ENCODE peak calls at places on chromosomes 7 and 10, in seven cellular contexts. J, R, U, F, K, S and N are unnamed samples.

GRCh38 chr10:6342091-6342490 is 139.4 kb downstream of the PFKFB3 start:
- DNase-seq in J (no peak), R (no peak), U (no peak), F (no peak), K (no peak), S (no peak), N (no peak)

GRCh38 chr7:82723411-82723810 is 279.8 kb upstream of the CACNA2D1 start:
- DNase-seq in J (no peak), R (no peak), U (no peak), F (no peak), K (no peak), S (no peak), N (no peak)

GRCh38 chr10:102313221-102313896 is 68.0 kb downstream of the GBF1 start:
- DNase-seq in J (no peak), R (no peak), U (no peak), F (no peak), K (no peak), S (no peak), N (no peak)

GRCh38 chr10:69911571-69912528 is 110.1 kb downstream of the COL13A1 start:
- DNase-seq in J (no peak), R (peak), U (no peak), F (no peak), K (no peak), S (no peak), N (no peak)

GRCh38 chr7:146116452-146117219 is at the start of gene CNTNAP2:
- DNase-seq in J (no peak), R (no peak), U (peak), F (no peak), K (peak), S (no peak), N (no peak)

GRCh38 chr10:4352566-4352961 is 473.4 kb upstream of the AKR1E2 start:
- DNase-seq in J (no peak), R (peak), U (peak), F (no peak), K (no peak), S (no peak), N (no peak)

GRCh38 chr10:33040436-33040835 is 82.4 kb upstream of the ITGB1 start:
- DNase-seq in J (no peak), R (no peak), U (no peak), F (no peak), K (peak), S (no peak), N (no peak)

GRCh38 chr10:71266147-71266917 is 52.7 kb upstream of the SLC29A3 start:
- DNase-seq in J (no peak), R (no peak), U (peak), F (peak), K (peak), S (no peak), N (no peak)

GRCh38 chr7:42227931-42228591 is 8.9 kb downstream of the GLI3 start:
- DNase-seq in J (no peak), R (no peak), U (no peak), F (no peak), K (no peak), S (no peak), N (no peak)

GRCh38 chr10:34940436-34940835 is 125.3 kb upstream of the PARD3 start:
- DNase-seq in J (no peak), R (no peak), U (no peak), F (no peak), K (no peak), S (no peak), N (no peak)

GRCh38 chr10:31456463-31456862 is 137.4 kb downstream of the ZEB1 start:
- DNase-seq in J (no peak), R (no peak), U (no peak), F (no peak), K (no peak), S (no peak), N (no peak)

GRCh38 chr7:56537952-56538351 is 421.7 kb upstream of the NUPR2 start:
- DNase-seq in J (no peak), R (no peak), U (no peak), F (no peak), K (peak), S (no peak), N (no peak)

GRCh38 chr7:25553005-25553404 is 324.7 kb upstream of the NPVF start:
- DNase-seq in J (no peak), R (no peak), U (no peak), F (no peak), K (no peak), S (no peak), N (no peak)

GRCh38 chr7:96188623-96188991 is 133.3 kb downstream of the SLC25A13 start:
- DNase-seq in J (no peak), R (no peak), U (no peak), F (no peak), K (no peak), S (no peak), N (no peak)

DNA sequence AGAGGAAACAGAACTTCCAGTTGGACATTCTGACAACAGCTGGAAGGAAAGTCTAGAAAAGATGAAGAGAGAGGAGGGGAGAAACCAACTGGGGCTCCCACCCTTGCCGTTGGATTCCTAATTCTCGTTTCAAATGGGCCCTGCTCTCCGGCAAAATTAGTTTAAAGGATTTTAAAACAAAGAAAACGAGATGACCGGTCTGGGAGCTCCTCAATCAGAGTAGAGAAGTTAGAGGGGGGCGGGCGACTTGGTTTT is 1.5 kb upstream of the EN2 start:
- DNase-seq in J (no peak), R (no peak), U (no peak), F (no peak), K (peak), S (no peak), N (no peak)
- H3K4me3 ChIP-seq in J (no peak), R (peak), U (peak), F (no peak), K (peak), S (no peak), N (no peak)

GRCh38 chr10:11146402-11147171 is 128.9 kb downstream of the CELF2 start:
- DNase-seq in J (no peak), R (no peak), U (no peak), F (no peak), K (peak), S (no peak), N (no peak)
- H3K4me3 ChIP-seq in J (peak), R (no peak), U (no peak), F (no peak), K (no peak), S (no peak), N (no peak)

DNA sequence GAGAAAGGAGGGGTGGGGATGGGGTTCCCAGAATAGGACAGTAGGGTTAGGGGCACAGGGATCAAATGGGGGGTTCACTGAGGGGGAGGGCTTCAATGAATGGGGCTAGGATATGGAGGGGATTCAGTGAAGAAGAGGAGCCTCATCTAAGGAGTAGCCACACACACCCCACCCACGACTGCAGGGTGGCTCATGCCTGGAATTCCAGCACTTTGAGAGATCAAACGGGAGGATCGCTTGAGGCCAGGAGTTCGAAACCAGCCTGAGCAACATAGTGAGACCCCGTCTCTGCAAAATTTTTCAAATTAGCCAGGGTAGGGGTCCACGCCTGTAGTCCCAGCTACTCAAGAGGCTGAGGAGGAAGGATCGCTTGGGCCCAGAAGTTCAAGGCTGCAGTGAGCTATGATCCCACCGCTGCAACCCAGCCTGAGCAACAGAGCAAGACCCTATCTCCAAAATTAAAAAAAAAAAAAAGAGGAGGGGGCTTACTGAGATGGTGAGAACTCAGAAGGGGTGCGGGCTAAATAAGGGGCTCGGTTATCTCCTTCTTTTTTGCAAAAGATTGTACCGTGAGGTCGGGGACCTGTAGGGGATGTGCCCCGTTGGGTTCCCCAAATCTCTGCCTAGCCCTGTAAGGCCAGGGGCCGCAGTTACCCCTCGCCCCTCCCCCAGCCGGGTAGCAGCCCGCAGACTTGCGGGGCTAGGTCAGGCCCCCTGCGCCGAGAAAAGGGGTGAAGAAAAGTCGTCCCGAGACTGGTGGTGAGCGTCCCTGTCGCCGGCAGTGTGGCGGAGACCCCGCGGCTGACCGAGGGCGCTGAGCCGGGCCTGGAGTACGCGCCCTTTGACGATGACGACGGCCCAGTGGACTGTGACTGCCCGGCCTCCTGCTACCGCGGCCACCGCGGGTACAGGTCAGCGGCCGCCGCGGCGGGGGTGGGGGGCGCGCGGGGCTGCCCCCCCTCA is 43.1 kb upstream of the HSPB1 start:
- DNase-seq in J (no peak), R (no peak), U (no peak), F (no peak), K (peak), S (no peak), N (no peak)
- H3K4me3 ChIP-seq in J (no peak), R (peak), U (no peak), F (no peak), K (peak), S (no peak), N (no peak)

GRCh38 chr10:92045641-92046106 is 122.1 kb downstream of the BTAF1 start:
- DNase-seq in J (no peak), R (no peak), U (no peak), F (no peak), K (no peak), S (no peak), N (no peak)
- H3K4me3 ChIP-seq in J (no peak), R (no peak), U (no peak), F (no peak), K (no peak), S (no peak), N (no peak)

DNA sequence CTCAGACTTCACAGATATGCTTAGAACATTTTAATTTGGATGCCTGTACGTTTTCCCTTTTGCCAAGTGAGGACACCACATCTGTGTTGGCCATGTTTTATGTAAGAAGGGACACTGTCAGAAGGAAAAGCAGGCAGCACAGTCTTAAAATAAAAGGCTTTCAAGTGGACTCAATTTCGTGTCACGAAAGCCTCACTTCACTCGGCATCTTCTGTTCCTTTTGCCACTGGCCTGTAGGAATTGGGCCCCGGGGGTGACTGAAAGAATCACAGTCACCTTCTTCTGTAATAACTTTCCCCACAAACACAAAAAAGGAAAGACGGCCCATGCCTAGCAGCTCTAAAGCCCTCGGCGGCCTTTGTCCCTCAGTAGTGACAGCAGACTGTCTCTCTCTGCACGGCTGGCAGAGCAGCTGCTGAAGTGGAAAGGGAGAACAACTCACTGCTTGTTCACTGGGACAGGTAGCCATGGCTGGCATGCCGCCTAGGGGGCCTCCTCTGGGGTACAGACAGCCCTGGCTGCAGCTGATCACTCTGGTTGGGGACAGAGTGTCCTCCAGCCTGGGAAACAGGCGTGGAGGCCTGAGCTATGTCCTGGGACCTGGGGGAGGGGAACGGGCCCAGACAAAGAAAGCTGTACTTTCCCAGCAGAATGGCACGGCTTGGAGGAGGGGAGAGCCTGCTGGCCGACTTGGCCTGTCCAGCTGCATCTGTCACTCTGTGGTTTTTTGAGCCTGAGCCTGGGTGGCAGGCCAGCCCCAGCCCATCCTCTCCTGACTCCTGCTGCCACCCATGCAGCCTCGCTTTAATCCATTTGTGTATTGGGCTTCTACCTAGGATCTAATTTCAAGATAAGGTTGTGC is 4.4 kb downstream of the RASSF4 start:
- DNase-seq in J (no peak), R (peak), U (peak), F (no peak), K (no peak), S (no peak), N (no peak)
- H3K4me3 ChIP-seq in J (no peak), R (peak), U (no peak), F (no peak), K (no peak), S (no peak), N (no peak)

GRCh38 chr10:132336064-132336746 is 4.2 kb downstream of the LRRC27 start:
- DNase-seq in J (no peak), R (no peak), U (no peak), F (no peak), K (no peak), S (no peak), N (no peak)
- H3K4me3 ChIP-seq in J (no peak), R (no peak), U (no peak), F (no peak), K (no peak), S (no peak), N (no peak)

GRCh38 chr7:27162930-27163775 is 2.2 kb downstream of the HOXA9 start:
- DNase-seq in J (no peak), R (no peak), U (no peak), F (no peak), K (no peak), S (no peak), N (no peak)

GRCh38 chr7:27161214-27161720 is 4.1 kb downstream of the HOXA9 start:
- DNase-seq in J (no peak), R (peak), U (no peak), F (no peak), K (no peak), S (no peak), N (no peak)

GRCh38 chr7:27161721-27162547 is 3.4 kb downstream of the HOXA9 start:
- DNase-seq in J (no peak), R (peak), U (no peak), F (no peak), K (no peak), S (no peak), N (no peak)

GRCh38 chr7:27163776-27164380 is 1.5 kb downstream of the HOXA9 start:
- DNase-seq in J (no peak), R (no peak), U (no peak), F (no peak), K (no peak), S (no peak), N (no peak)

GRCh38 chr7:27162548-27162848 is 2.8 kb downstream of the HOXA9 start:
- DNase-seq in J (no peak), R (no peak), U (no peak), F (no peak), K (no peak), S (no peak), N (no peak)
- H3K4me3 ChIP-seq in J (no peak), R (peak), U (peak), F (no peak), K (no peak), S (peak), N (no peak)

GRCh38 chr7:157565981-157566630 is 229.3 kb downstream of the DNAJB6 start:
- DNase-seq in J (no peak), R (no peak), U (no peak), F (no peak), K (no peak), S (no peak), N (no peak)
- H3K4me3 ChIP-seq in J (no peak), R (no peak), U (no peak), F (no peak), K (no peak), S (no peak), N (no peak)

GRCh38 chr7:106042196-106042611 is 69.9 kb downstream of the SYPL1 start:
- DNase-seq in J (no peak), R (no peak), U (no peak), F (no peak), K (no peak), S (no peak), N (no peak)
- H3K4me3 ChIP-seq in J (peak), R (no peak), U (no peak), F (no peak), K (no peak), S (no peak), N (no peak)

GRCh38 chr7:26857534-26858228 is 6.7 kb downstream of the SKAP2 start:
- DNase-seq in J (peak), R (no peak), U (no peak), F (peak), K (peak), S (no peak), N (no peak)
- H3K4me3 ChIP-seq in J (no peak), R (peak), U (peak), F (peak), K (no peak), S (no peak), N (no peak)